ENCODE peak calls at places on chromosomes 16 and 17, in seven cellular contexts. Q is suprapubic skin, W is esophagus muscularis mucosa, Y is body of pancreas, K is upper lobe of left lung, A is transverse colon, E is Peyer's patch. J is an unnamed sample.

GRCh38 chr16:87549627-87550509 is 52.4 kb upstream of the JPH3 start:
- DNase-seq in Y (no peak), K (no peak), A (no peak), Q (no peak), E (no peak), W (no peak), J (no peak)

GRCh38 chr16:50593410-50594139 is 45.4 kb downstream of the NKD1 start:
- DNase-seq in Q (no peak), Y (no peak), A (no peak), W (no peak), K (no peak), E (no peak), J (no peak)

GRCh38 chr17:48254896-48255295 is 147.3 kb downstream of the SNX11 start:
- DNase-seq in Y (no peak), E (no peak), A (no peak), W (no peak), K (no peak), Q (no peak), J (no peak)

GRCh38 chr16:5015887-5016286 is 17.8 kb downstream of the NAGPA start:
- DNase-seq in E (no peak), K (no peak), A (no peak), W (no peak), Y (no peak), Q (no peak), J (no peak)

GRCh38 chr17:17343896-17344506 is 40.8 kb downstream of the NT5M start:
- DNase-seq in Q (peak; percentile 41), E (no peak), K (no peak), W (no peak), A (no peak), Y (no peak), J (peak; percentile 49)

GRCh38 chr17:57445051-57445450 is 188.7 kb downstream of the MSI2 start:
- DNase-seq in A (no peak), Q (no peak), W (no peak), K (no peak), Y (no peak), E (no peak), J (no peak)

GRCh38 chr16:1142911-1143310 is 10.0 kb upstream of the CACNA1H start:
- DNase-seq in A (no peak), K (no peak), Y (no peak), W (no peak), E (no peak), Q (no peak), J (no peak)

GRCh38 chr16:11155284-11155806 is 100.7 kb downstream of the SOCS1 start:
- DNase-seq in Q (no peak), A (no peak), W (no peak), E (no peak), K (no peak), Y (no peak), J (no peak)

GRCh38 chr17:63986842-63987615 is 11.1 kb upstream of the PRR29 start:
- DNase-seq in Q (no peak), Y (no peak), A (no peak), W (no peak), K (no peak), E (no peak), J (no peak)

GRCh38 chr17:63987616-63988478 is 10.3 kb upstream of the PRR29 start:
- DNase-seq in Y (no peak), E (no peak), Q (no peak), A (no peak), W (no peak), K (no peak), J (no peak)

GRCh38 chr17:63991611-63992010 is 6.5 kb upstream of the PRR29 start:
- DNase-seq in E (no peak), K (no peak), Q (no peak), Y (no peak), A (no peak), W (no peak), J (no peak)

GRCh38 chr17:63988741-63989621 is 9.2 kb upstream of the PRR29 start:
- DNase-seq in K (no peak), Y (no peak), W (no peak), Q (peak; percentile 59), A (no peak), E (no peak), J (no peak)

DNA sequence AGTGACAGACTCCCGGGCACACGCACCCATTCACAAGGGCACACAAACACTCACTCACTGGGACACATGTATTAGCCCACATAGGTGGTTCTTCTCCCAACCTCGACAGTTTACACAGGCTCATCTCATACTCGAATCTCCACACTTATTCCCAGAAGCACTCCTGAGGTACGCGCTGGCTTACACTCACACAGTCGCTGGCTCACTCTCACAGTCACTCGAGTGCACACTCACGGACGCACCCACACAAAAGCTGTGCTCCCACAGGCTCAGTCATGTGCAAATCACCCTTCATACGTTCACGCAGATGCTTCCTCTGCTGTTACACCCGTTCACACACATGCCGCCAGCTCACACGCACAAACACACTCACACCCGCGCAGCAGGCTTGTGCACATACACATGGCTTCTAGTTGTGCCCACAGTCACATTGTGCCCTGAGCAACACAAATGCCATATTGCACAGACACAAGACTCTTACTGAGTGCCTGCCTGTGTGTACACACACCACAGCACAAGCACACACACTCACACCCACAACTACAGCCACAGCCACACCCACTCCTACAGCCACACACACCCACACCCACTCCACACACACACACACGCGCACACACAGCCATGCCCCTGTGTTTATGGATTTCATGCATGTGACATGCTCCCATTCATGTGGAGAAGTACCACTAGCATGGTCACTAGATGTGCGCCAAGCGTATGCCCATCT is 8.4 kb upstream of the PRR29 start:
- DNase-seq in A (no peak), W (no peak), Q (peak; percentile 53), Y (no peak), K (no peak), E (no peak), J (no peak)
- TF ChIP-seq POLR2A in A (no peak), W (no peak), Q (no peak), Y (no peak), K (no peak), E (no peak), J (no peak)

DNA sequence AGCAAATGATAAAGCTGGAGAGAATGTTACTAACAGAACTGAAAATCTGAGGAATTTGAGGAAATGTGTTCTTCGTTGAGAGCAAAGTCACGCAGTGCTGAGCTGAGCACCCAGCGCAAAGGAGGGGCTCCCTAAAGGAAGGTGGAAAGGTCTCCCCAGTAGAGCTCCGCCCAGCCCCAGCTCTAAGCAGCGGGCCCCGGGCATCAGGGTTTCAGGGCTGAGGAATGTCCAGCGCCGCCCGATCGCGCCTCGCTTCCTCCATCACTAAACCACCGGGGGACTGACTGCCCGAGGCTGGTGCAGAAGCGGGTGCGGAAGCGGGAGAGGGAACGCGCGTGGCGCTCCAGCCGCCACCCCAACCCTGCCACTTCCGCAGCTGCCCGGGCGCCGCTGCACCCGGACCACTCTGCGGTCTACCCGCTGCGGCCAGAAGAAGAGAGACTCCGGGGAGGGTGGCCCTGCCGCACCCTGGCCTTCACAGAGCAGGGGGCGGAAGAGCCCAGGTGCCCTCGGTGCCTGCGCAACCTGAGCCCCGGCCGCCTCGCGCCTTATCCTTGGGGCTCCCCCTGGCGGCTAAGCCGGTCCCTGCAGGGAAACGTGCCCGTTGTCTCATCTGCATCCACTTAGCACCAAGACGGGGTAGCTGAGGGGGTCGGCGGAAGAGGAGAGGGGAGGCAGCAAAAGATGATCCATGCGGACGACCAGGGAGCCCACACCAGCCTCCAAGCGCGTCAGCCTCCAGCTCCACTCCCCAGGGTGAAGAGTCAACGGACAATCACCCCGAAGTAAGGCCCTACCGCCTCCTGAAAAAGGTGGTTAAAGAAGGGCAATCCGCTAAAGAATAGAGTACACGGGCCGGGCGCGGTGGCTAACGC is 12.4 kb upstream of the GUCY2D start:
- DNase-seq in E (peak; percentile 91), A (peak; percentile 90), Q (peak; percentile 90), K (peak; percentile 87), W (peak; percentile 95), Y (peak; percentile 88), J (peak; percentile 98)
- TF ChIP-seq POLR2A in E (peak; percentile 8), A (no peak), Q (no peak), K (no peak), W (no peak), Y (no peak), J (no peak)

DNA sequence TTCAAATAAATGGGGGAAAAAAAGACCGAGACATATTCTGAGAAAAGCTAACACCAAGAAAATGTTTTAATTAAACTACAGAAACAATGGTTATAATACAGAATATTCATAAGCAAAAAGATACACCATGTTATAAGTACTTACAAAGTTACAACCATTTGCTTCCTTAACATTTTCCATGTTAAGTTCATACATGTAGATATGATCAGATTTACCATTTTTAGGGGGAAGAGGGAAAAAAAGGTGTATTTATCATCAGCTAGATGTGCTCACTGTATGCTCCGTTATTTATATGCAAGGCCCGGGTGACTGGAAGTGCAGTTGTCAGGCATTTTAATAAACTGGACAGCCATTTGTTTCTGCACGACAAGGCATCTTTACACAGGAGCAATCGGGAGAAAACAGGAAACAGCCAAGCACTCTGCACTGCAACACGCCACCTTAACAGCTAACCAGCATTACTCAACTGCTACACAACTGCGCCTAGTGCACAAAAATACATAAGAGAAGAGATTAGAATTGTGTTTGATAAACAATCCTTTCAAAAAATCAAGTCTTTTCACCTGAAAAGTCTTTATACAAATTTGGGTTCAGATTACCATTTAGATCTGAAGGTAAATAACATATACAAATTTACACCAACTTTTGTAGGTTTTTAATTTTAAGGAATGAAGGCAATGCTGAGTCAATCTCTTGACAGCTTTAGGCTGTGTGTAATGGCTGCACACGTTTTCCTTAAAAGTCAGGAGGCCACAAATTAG is 2.9 kb downstream of the SRSF2 start:
- DNase-seq in Q (no peak), W (no peak), A (no peak), Y (no peak), K (peak; percentile 55), E (peak; percentile 35), J (no peak)
- TF ChIP-seq POLR2A in Q (no peak), W (no peak), A (no peak), Y (no peak), K (no peak), E (no peak), J (no peak)

GRCh38 chr16:19715566-19715965 is 2.5 kb downstream of the KNOP1 start:
- DNase-seq in K (no peak), A (no peak), W (no peak), E (no peak), Q (no peak), Y (no peak), J (no peak)

GRCh38 chr16:19718624-19718965 is 524 bp downstream of the IQCK start:
- DNase-seq in E (peak; percentile 29), K (no peak), A (no peak), Y (peak; percentile 34), W (no peak), Q (no peak), J (no peak)

GRCh38 chr16:19716183-19716582 is 1.8 kb downstream of the KNOP1 start:
- DNase-seq in A (peak; percentile 63), Q (no peak), Y (no peak), E (no peak), K (no peak), W (no peak), J (no peak)

GRCh38 chr16:19717319-19717718 is 708 bp downstream of the KNOP1 start:
- DNase-seq in E (no peak), K (no peak), W (no peak), A (no peak), Q (no peak), Y (no peak), J (no peak)

DNA sequence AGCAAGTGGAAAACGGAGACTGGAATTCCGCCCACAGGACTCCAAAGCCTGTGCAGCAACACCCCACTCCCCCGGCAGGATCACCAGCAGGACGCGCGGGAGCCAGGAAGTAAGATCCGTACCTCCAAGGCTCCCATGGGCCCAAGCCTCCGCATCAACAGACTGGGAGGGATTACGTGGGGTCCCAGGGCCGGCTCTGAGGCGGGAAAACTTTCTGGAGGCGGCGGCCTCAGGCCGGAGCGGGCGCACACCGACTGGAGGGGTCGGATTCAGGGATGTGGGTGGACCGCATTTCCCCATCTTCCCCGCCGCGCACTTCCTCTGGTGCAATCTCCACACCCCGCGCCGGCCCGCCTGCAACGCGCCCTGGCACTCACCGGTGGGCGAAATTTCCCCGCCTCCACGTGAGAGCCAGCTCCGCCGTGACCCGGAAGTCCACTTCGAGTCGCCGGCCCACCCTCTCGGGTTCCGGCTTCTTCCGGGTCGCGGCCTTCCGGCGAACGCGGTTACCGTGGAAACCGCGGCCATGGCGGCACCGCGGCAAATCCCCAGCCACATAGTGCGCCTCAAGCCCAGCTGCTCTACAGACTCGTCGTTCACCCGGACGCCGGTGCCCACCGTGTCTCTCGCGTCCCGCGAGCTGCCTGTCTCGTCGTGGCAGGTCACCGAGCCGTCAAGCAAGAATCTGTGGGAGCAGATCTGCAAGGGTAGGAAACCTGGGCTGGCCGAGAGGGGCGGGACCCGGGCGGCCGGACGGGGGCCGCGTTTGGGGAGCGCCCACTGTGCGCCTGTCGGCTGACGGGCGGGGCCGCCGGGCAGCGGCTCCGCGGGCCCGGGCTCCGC is at the start of the genes IQCK and KNOP1:
- DNase-seq in A (peak; percentile 90), W (peak; percentile 97), E (peak; percentile 86), Y (peak; percentile 88), K (peak; percentile 92), Q (peak; percentile 96), J (peak; percentile 98)
- TF ChIP-seq POLR2A in A (peak; percentile 50), W (peak; percentile 51), E (peak; percentile 30), Y (peak; percentile 13), K (no peak), Q (no peak), J (no peak)

J was measured in lower leg skin.